ENCODE peak calls at places on chromosomes 5 and 9, in nine cellular contexts. C is MCF 10A; I is thoracic aorta; K is ACHN; W is non-pigmented ciliary epithelial cell; R is activated CD4-positive, alpha-beta T cell treated with anti-CD3 and anti-CD28 coated beads for 24 hours; H is neural crest cell; L is NCI-H1694 treated with DMSO at 0.1 percent for 48 hours; P is HT1080. S is an unnamed sample.

GRCh38 chr9:112777914-112778313 is 27.4 kb downstream of the SNX30 start:
- DNase-seq in I (no peak), H (no peak), P (peak; percentile 48), L (no peak), C (peak; percentile 28), R (no peak), W (no peak), K (peak; percentile 89), S (no peak)

GRCh38 chr9:92392690-92393089 is 11.7 kb downstream of the OGN start:
- DNase-seq in W (no peak), K (no peak), L (no peak), I (no peak), R (no peak), C (no peak), H (no peak), P (peak; percentile 33), S (no peak)

GRCh38 chr5:44860267-44860666 is 51.5 kb downstream of the MRPS30 start:
- DNase-seq in L (no peak), W (no peak), I (no peak), R (no peak), K (no peak), C (peak; percentile 15), P (no peak), H (no peak), S (no peak)

GRCh38 chr5:135394095-135394494 is 4.9 kb downstream of the MACROH2A1 start:
- DNase-seq in L (no peak), I (no peak), H (no peak), K (no peak), C (no peak), P (no peak), W (no peak), R (no peak), S (no peak)

GRCh38 chr5:111453290-111453689 is 59.0 kb downstream of the STARD4 start:
- DNase-seq in L (no peak), P (no peak), R (no peak), H (no peak), K (peak; percentile 39), C (no peak), I (no peak), W (peak; percentile 34), S (no peak)

GRCh38 chr5:28729067-28729466 is 1690.7 kb upstream of the CDH9 start:
- DNase-seq in I (no peak), R (no peak), P (no peak), W (no peak), H (no peak), L (no peak), C (no peak), K (no peak), S (no peak)

GRCh38 chr5:72248352-72249032 is 71.5 kb downstream of the MRPS27 start:
- DNase-seq in I (peak; percentile 38), K (peak; percentile 83), P (peak; percentile 88), W (no peak), L (no peak), R (no peak), H (no peak), C (peak; percentile 93), S (no peak)

GRCh38 chr5:89282038-89282831 is 399.3 kb upstream of the MEF2C start:
- DNase-seq in R (no peak), P (no peak), C (no peak), W (no peak), H (no peak), K (no peak), I (no peak), L (no peak), S (no peak)

GRCh38 chr5:180594311-180595045 is 3.2 kb upstream of the SCGB3A1 start:
- DNase-seq in L (no peak), C (no peak), I (no peak), W (no peak), R (no peak), H (no peak), P (no peak), K (no peak), S (peak; percentile 41)

GRCh38 chr5:152634596-152634995 is 229.5 kb upstream of the NMUR2 start:
- DNase-seq in K (no peak), P (no peak), L (peak; percentile 78), R (no peak), H (peak; percentile 9), C (no peak), I (no peak), W (no peak), S (no peak)

GRCh38 chr9:104544644-104545043 is 8.0 kb upstream of the OR13C3 start:
- DNase-seq in C (no peak), L (no peak), K (no peak), P (no peak), W (no peak), I (no peak), R (no peak), H (no peak), S (no peak)

GRCh38 chr5:93163010-93163663 is 417.9 kb downstream of the NR2F1-AS1 start:
- DNase-seq in H (no peak), L (no peak), C (peak; percentile 59), K (peak; percentile 42), I (no peak), R (no peak), P (peak; percentile 91), W (peak; percentile 94), S (no peak)

GRCh38 chr5:150527038-150527437 is 19.1 kb downstream of the NDST1 start:
- DNase-seq in W (no peak), L (no peak), P (no peak), I (no peak), C (peak; percentile 43), R (no peak), H (no peak), K (no peak), S (no peak)

S was measured in H1.